ENCODE peak calls at places on chromosomes 3 and 15, in four cellular contexts. X is A549, J is H1, N is K562. P is an unnamed sample.
A peak's percentile ranks its signal among the peaks of the same experiment; 100 is the strongest.

GRCh38 chr15:51884517-51885236 is 55.2 kb downstream of the TMOD3 start:
- DNase-seq in X (no peak), J (no peak), N (no peak), P (no peak)

GRCh38 chr3:157135671-157136396 is 24.1 kb downstream of the CCNL1 start:
- DNase-seq in X (peak; percentile 51), J (no peak), N (peak; percentile 62), P (peak; percentile 64)

GRCh38 chr3:45011756-45012441 is 14.2 kb upstream of the CLEC3B start:
- DNase-seq in X (no peak), J (no peak), N (no peak), P (no peak)

GRCh38 chr3:115624029-115624645 is 827 bp downstream of the GAP43 start:
- DNase-seq in X (no peak), J (peak; percentile 57), N (no peak), P (no peak)

GRCh38 chr3:72728958-72729467 is 119.2 kb downstream of the SHQ1 start:
- DNase-seq in X (no peak), J (no peak), N (peak; percentile 32), P (peak; percentile 52)

GRCh38 chr3:197573048-197573767 is 17.4 kb upstream of the BDH1 start:
- DNase-seq in X (no peak), J (no peak), N (peak; percentile 20), P (peak; percentile 94)

GRCh38 chr15:80620931-80621330 is 74.2 kb upstream of the ABHD17C start:
- DNase-seq in X (no peak), J (peak; percentile 2), N (no peak), P (no peak)

GRCh38 chr15:27956285-27956684 is 142.8 kb downstream of the OCA2 start:
- DNase-seq in X (no peak), J (no peak), N (no peak), P (no peak)

GRCh38 chr15:75578206-75578947 is 738 bp downstream of the PTPN9 start:
- DNase-seq in X (peak; percentile 36), J (peak; percentile 63), N (peak; percentile 46), P (no peak)

GRCh38 chr15:33675246-33675645 is 293.1 kb upstream of the CHRM5 start:
- DNase-seq in X (peak; percentile 53), J (no peak), N (peak; percentile 49), P (no peak)

GRCh38 chr15:99435138-99435695 is 130.6 kb upstream of the MEF2A start:
- DNase-seq in X (no peak), J (peak; percentile 39), N (no peak), P (no peak)

GRCh38 chr3:11655188-11655928 is 11.6 kb upstream of the VGLL4 start:
- DNase-seq in X (peak; percentile 35), J (no peak), N (no peak), P (no peak)

GRCh38 chr3:45191924-45192417 is 34.1 kb downstream of the TMEM158 start:
- DNase-seq in X (no peak), J (no peak), N (no peak), P (peak; percentile 74)

GRCh38 chr3:127639173-127640030 is 10.4 kb downstream of the PODXL2 start:
- DNase-seq in X (no peak), J (no peak), N (no peak), P (no peak)

GRCh38 chr3:108406661-108407206 is 103.7 kb downstream of the MYH15 start:
- DNase-seq in X (peak; percentile 71), J (no peak), N (peak; percentile 57), P (peak; percentile 71)

GRCh38 chr15:81507831-81508230 is 133.8 kb upstream of the TMC3 start:
- DNase-seq in X (no peak), J (no peak), N (no peak), P (no peak)

GRCh38 chr3:185328324-185329004 is 34.5 kb upstream of the MAP3K13 start:
- DNase-seq in X (peak; percentile 67), J (no peak), N (peak; percentile 60), P (peak; percentile 94)

GRCh38 chr15:33044598-33044997 is 149.9 kb downstream of the FMN1 start:
- DNase-seq in X (no peak), J (no peak), N (no peak), P (no peak)

GRCh38 chr15:64527263-64527984 is 67.0 kb downstream of the ZNF609 start:
- DNase-seq in X (peak; percentile 38), J (no peak), N (peak; percentile 48), P (no peak)

GRCh38 chr15:84891339-84891738 is 6.9 kb downstream of the SLC28A1 start:
- DNase-seq in X (no peak), J (no peak), N (no peak), P (no peak)

GRCh38 chr15:69976366-69976994 is 121.2 kb downstream of the TLE3 start:
- DNase-seq in X (peak; percentile 35), J (peak; percentile 70), N (peak; percentile 53), P (peak; percentile 21)

GRCh38 chr3:50519471-50520089 is 16.1 kb upstream of the CACNA2D2 start:
- DNase-seq in X (peak; percentile 57), J (peak; percentile 95), N (peak; percentile 80), P (peak; percentile 41)

GRCh38 chr3:157096328-157096727 is 63.6 kb downstream of the CCNL1 start:
- DNase-seq in X (no peak), J (no peak), N (no peak), P (peak; percentile 62)

GRCh38 chr3:141291610-141292345 is 60.2 kb downstream of the PXYLP1 start:
- DNase-seq in X (no peak), J (no peak), N (peak; percentile 58), P (no peak)

GRCh38 chr3:35659808-35660207 is 20.5 kb downstream of the ARPP21 start:
- DNase-seq in X (peak; percentile 41), J (no peak), N (no peak), P (peak; percentile 2)

GRCh38 chr3:185712337-185712736 is 112.5 kb downstream of the IGF2BP2 start:
- DNase-seq in X (no peak), J (no peak), N (no peak), P (no peak)

GRCh38 chr15:81516012-81516411 is 142.0 kb upstream of the TMC3 start:
- DNase-seq in X (no peak), J (no peak), N (no peak), P (no peak)

DNA sequence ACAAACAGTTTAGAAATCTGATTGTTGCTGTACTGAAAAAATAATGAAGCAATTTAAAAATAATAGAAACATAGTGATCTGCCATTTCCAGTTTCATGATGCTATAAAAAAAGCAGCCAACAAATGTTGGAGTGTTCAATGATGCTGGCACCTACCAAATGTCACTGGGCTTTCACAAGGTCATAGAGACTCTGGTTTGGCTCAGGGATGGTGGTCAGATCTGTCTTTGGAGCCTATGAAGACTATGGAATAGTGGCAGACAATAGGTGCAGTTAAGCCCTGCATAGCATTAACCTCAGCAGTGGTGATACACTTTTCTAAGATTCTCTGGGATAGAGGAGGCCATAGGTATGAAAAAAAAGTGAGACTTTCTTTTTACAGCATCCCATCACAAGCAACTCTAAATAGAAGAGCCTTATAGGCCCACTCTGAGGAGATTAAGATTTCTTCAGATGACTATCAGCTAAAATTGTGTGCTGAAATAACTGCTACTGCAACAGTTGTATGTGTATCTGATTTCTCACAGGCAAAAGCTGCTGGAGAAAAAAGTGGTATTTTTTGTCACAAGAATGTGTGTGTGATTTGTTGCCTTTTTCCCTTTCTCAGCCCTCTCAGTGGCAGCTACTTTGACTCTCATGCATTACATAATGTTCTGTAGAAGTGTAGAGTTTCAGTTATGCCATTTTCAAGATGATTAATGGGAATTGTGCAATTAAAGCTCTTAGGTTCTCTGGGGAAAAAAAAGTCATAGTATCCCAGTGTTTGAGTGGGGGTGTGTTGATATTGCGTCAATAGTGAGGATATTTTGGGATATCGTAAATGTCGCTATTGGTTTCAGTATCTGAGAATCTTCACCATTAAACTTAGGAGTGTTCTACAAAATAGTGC is 137.4 kb downstream of the MBNL1 start:
- DNase-seq in X (peak; percentile 53), J (no peak), N (no peak), P (no peak)
- TF ChIP-seq KDM1A in X (no peak), J (no peak), N (no peak), P (no peak)

DNA sequence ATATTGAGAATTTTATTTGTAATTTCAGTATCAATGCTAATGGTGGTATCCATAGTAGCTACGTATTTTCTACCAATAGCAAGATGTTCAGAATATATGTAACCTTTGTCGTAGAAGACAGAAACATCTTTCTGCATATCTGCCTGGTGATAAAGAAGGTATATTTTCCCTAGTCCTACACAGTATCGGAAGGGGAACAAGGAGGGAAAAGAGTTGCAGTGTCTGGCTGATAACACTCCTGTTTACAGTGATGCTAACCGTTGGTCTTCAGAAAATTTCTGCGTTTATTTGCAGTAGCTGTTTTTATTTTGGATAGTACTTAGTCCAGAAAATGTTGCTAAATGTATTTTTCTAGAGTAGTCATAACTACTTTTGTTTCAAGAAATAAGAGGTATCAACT is 25.2 kb downstream of the TSC22D2 start:
- DNase-seq in X (no peak), J (no peak), N (peak; percentile 68), P (no peak)
- H3K4me1 ChIP-seq in X (peaks cover 8% of the 10 kb centered on the region), J (no peaks in the 10 kb centered on the region), N (peaks cover 41% of the 10 kb centered on the region), P (no peaks in the 10 kb centered on the region)

GRCh38 chr15:87710406-87710805 is 546.1 kb downstream of the NTRK3 start:
- DNase-seq in X (no peak), J (no peak), N (no peak), P (no peak)
- TF ChIP-seq MAX in X (no peak), J (no peak), N (no peak), P (no peak)

GRCh38 chr15:100559330-100559729 is 30.6 kb upstream of the CERS3 start:
- DNase-seq in X (peak; percentile 36), J (no peak), N (no peak), P (peak; percentile 3)
- TF ChIP-seq KDM1A in X (no peak), J (no peak), N (no peak), P (no peak)

DNA sequence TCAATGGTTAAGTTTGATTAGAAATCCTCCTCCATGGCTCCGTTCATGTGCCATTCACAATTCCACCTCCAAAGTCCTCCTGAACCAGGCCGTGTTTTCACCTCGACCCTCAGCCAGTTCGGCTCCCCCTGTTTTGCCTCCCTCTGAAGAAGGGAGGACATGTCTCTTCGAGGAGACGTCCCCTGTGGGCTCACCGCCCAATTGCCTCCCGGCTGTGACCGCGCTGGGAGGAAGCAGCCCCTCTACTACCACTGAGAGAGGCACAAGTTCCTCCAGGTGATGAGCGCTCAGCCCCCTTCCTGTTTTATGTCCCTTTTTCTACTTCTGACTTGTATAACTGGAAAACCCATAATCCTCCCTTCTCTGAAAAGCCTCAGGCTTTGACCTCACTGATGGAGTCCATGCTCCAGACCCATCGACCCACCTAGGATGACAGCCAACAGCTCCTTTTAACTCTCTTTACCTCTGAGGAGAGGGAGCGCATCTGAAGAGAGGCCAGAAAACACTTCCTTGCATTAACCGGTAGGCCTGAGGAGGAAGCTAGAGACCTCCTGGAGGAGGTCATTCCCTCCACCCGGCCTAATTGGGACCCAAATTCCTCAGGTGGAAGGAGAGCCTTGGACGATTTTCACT is 4.7 kb downstream of the DET1 start:
- DNase-seq in X (no peak), J (no peak), N (peak; percentile 42), P (no peak)
- H3K4me1 ChIP-seq in X (no peaks in the 10 kb centered on the region), J (peaks cover 4% of the 10 kb centered on the region), N (peaks cover 61% of the 10 kb centered on the region), P (no peaks in the 10 kb centered on the region)

DNA sequence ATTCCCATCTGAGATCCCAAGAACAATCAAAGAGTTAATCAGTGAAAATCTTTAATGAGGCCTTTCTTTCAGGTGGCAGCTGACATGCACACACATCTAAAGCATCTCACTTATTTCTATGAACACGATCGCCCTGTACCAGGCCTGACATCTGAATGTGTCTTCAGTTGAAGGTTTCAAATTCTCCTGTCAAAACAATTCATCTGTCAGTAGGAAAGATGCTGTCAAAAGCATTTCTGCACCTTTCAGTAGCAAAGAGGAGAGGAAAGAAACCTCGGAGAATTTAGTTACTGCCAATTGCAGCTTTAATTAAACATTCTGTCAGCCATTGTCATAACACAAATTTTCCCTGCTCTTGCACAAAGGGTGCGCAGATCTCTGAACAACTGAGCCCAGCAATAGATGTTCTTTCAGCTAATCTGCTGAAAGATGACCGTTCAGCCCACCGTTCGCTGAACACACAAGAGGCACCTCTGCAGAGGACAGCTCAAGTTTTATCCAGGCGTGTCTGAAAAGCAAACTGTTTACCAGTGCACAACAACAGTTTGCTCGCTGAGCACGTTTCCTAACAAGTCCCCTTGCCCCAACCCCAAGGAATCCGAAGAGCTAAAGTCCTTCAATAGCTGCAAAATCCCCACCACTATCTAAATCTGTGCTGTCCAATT is 34.1 kb downstream of the LRIG1 start:
- DNase-seq in X (no peak), J (no peak), N (no peak), P (no peak)
- TF ChIP-seq MAX in X (no peak), J (no peak), N (no peak), P (no peak)